ENCODE peak calls at places on chromosomes 13 and 19, in five cellular contexts. A is AG10803; F is activated CD4-positive, CD25-positive, alpha-beta regulatory T cell; J is NCI-H1092; X is OCI-LY7. N is an unnamed sample.

GRCh38 chr13:92821324-92821723 is 405.3 kb upstream of the GPC6 start:
- DNase-seq in X (no peak), J (peak), F (no peak), A (no peak), N (no peak)

GRCh38 chr19:485583-486236 is 10.6 kb upstream of the MADCAM1 start:
- DNase-seq in F (no peak), J (peak), A (peak), X (no peak), N (no peak)

GRCh38 chr19:343451-343931 is 1.1 kb downstream of the MIER2 start:
- DNase-seq in F (no peak), X (peak), A (peak), J (no peak), N (peak)

GRCh38 chr13:42753697-42754096 is 27.7 kb upstream of the FAM216B start:
- DNase-seq in X (no peak), A (no peak), J (no peak), F (no peak), N (no peak)

GRCh38 chr13:77868717-77869116 is 49.9 kb downstream of the EDNRB start:
- DNase-seq in F (no peak), X (no peak), J (no peak), A (no peak), N (no peak)

GRCh38 chr19:35241417-35241816 is 7.4 kb upstream of the LSR start:
- DNase-seq in F (no peak), A (no peak), J (no peak), X (no peak), N (no peak)

GRCh38 chr19:45752639-45753038 is 16.4 kb downstream of the SIX5 start:
- DNase-seq in X (no peak), J (no peak), F (no peak), A (no peak), N (no peak)

GRCh38 chr19:18650048-18650435 is 13.2 kb downstream of the KLHL26 start:
- DNase-seq in X (no peak), A (peak), F (no peak), J (no peak), N (no peak)

GRCh38 chr19:55005684-55006488 is 32.2 kb downstream of the GP6 start:
- DNase-seq in J (no peak), A (no peak), X (peak), F (no peak), N (peak)

GRCh38 chr13:35549481-35549880 is 73.0 kb upstream of the MAB21L1 start:
- DNase-seq in X (no peak), J (no peak), F (no peak), A (peak), N (no peak)

GRCh38 chr13:104764600-104764999 is 1698.4 kb upstream of the SLC10A2 start:
- DNase-seq in X (no peak), F (no peak), J (no peak), A (no peak), N (no peak)

GRCh38 chr19:55447421-55448174 is 4.5 kb upstream of the SHISA7 start:
- DNase-seq in F (no peak), X (no peak), J (no peak), A (peak), N (peak)

GRCh38 chr19:3653865-3654513 is 27.4 kb upstream of the CACTIN start:
- DNase-seq in A (no peak), J (no peak), X (peak), F (no peak), N (peak)

GRCh38 chr19:12867120-12868099 is 13.8 kb downstream of the DNASE2 start:
- DNase-seq in F (peak), J (no peak), A (no peak), X (peak), N (no peak)

N was measured in KBM-7.